ENCODE peak calls at places on chromosomes 2 and 18, in four cellular contexts. X, P, U and H are unnamed samples.

GRCh38 chr2:43228782-43229659 is 2.6 kb upstream of the ZFP36L2 start:
- DNase-seq in X (no peak), P (no peak), U (peak), H (no peak)

GRCh38 chr2:55168221-55169154 is 63.6 kb downstream of the CLHC1 start:
- DNase-seq in X (peak), P (peak), U (peak), H (no peak)

GRCh38 chr2:127173073-127173472 is 47.0 kb downstream of the CYP27C1 start:
- DNase-seq in X (no peak), P (no peak), U (no peak), H (no peak)

GRCh38 chr2:36294290-36294689 is 61.3 kb upstream of the CRIM1 start:
- DNase-seq in X (no peak), U (peak), P (no peak), H (no peak)

GRCh38 chr18:63137999-63138448 is 181.5 kb downstream of the BCL2 start:
- DNase-seq in P (no peak), X (peak), U (peak), H (peak)

GRCh38 chr2:180652794-180653193 is 327.6 kb upstream of the UBE2E3 start:
- DNase-seq in U (no peak), X (no peak), P (no peak), H (no peak)

GRCh38 chr2:208175069-208175842 is 11.9 kb upstream of the CRYGA start:
- DNase-seq in U (peak), P (peak), X (peak), H (peak)

GRCh38 chr2:84548303-84548702 is 32.0 kb downstream of the DNAH6 start:
- DNase-seq in P (no peak), X (no peak), U (no peak), H (no peak)

GRCh38 chr2:120384486-120385354 is 38.8 kb downstream of the INHBB start:
- DNase-seq in U (no peak), P (no peak), X (no peak), H (no peak)

GRCh38 chr2:45199973-45200372 is 190.7 kb upstream of the SIX2 start:
- DNase-seq in P (no peak), U (no peak), X (no peak), H (no peak)

GRCh38 chr2:11121099-11121822 is 34.0 kb upstream of the SLC66A3 start:
- DNase-seq in X (no peak), P (no peak), U (no peak), H (no peak)

GRCh38 chr2:10006248-10007147 is 36.9 kb upstream of the KLF11 start:
- DNase-seq in P (no peak), X (no peak), U (no peak), H (no peak)

GRCh38 chr2:238082858-238083257 is 17.3 kb upstream of the ESPNL start:
- DNase-seq in P (no peak), X (no peak), U (no peak), H (no peak)

GRCh38 chr2:219608399-219608964 is 10.8 kb downstream of the STK11IP start:
- DNase-seq in U (no peak), P (no peak), X (no peak), H (no peak)

GRCh38 chr2:80546766-80547165 is 242.2 kb upstream of the LRRTM1 start:
- DNase-seq in X (no peak), P (no peak), U (no peak), H (no peak)

GRCh38 chr2:148989882-148990493 is 48.5 kb upstream of the LYPD6B start:
- DNase-seq in P (peak), U (peak), X (peak), H (no peak)

GRCh38 chr18:50268022-50268747 is 1.9 kb upstream of the CFAP53 start:
- DNase-seq in X (peak), U (peak), P (peak), H (peak)

GRCh38 chr2:159658887-159659437 is 42.6 kb upstream of the BAZ2B start:
- DNase-seq in P (no peak), X (no peak), U (no peak), H (no peak)

GRCh38 chr2:10909050-10909995 is 2.4 kb upstream of the KCNF1 start:
- DNase-seq in U (peak), X (no peak), P (peak), H (no peak)

GRCh38 chr2:100178085-100178788 is 35.8 kb upstream of the AFF3 start:
- DNase-seq in X (no peak), P (peak), U (peak), H (no peak)